ENCODE peak calls at places on chromosomes 1 and 21, in ten cellular contexts. B is hepatocyte, Q is fibroblast of lung, T is keratinocyte, F is DND-41, C is GM12878, I is neural progenitor cell, W is endothelial cell of umbilical vein, M is K562, G is astrocyte. K is an unnamed sample.

GRCh38 chr1:154906621-154907081 is 29.9 kb downstream of the PMVK start:
- DNase-seq in B (no peak), Q (peak; percentile 4), T (no peak), F (no peak), C (no peak), I (no peak), W (no peak), M (no peak), G (no peak), K (peak; percentile 58)

GRCh38 chr1:172322219-172323061 is 98.0 kb upstream of the C1orf105 start:
- DNase-seq in B (peak; percentile 56), Q (peak; percentile 88), T (no peak), F (no peak), C (no peak), I (no peak), W (peak; percentile 96), M (no peak), G (peak; percentile 96), K (peak; percentile 97)

GRCh38 chr1:160309183-160309535 is 24.2 kb upstream of the PEX19 start:
- DNase-seq in B (no peak), Q (peak; percentile 63), T (no peak), F (no peak), C (no peak), I (no peak), W (no peak), M (no peak), G (no peak), K (peak; percentile 43)

GRCh38 chr1:204971700-204972336 is 71.2 kb upstream of the CNTN2 start:
- DNase-seq in B (peak; percentile 44), Q (peak; percentile 2), T (peak; percentile 11), F (no peak), C (no peak), I (no peak), W (peak; percentile 73), M (peak; percentile 52), G (peak; percentile 77), K (peak; percentile 81)

GRCh38 chr21:46160563-46161179 is 5.3 kb upstream of the FTCD start:
- DNase-seq in B (peak; percentile 4), Q (no peak), T (no peak), F (no peak), C (no peak), I (peak; percentile 10), W (no peak), M (no peak), G (no peak), K (no peak)

GRCh38 chr1:100361249-100362089 is 9.2 kb downstream of the CDC14A start:
- DNase-seq in B (no peak), Q (no peak), T (no peak), F (no peak), C (no peak), I (peak; percentile 45), W (no peak), M (no peak), G (no peak), K (no peak)

GRCh38 chr1:101025283-101025679 is 303 bp downstream of the DPH5 start:
- DNase-seq in B (peak; percentile 32), Q (no peak), T (no peak), F (peak; percentile 36), C (peak; percentile 23), I (no peak), W (no peak), M (no peak), G (no peak), K (no peak)

GRCh38 chr1:53617382-53618217 is 121.4 kb downstream of the GLIS1 start:
- DNase-seq in B (no peak), Q (peak; percentile 60), T (no peak), F (no peak), C (no peak), I (no peak), W (no peak), M (no peak), G (peak; percentile 65), K (no peak)

DNA sequence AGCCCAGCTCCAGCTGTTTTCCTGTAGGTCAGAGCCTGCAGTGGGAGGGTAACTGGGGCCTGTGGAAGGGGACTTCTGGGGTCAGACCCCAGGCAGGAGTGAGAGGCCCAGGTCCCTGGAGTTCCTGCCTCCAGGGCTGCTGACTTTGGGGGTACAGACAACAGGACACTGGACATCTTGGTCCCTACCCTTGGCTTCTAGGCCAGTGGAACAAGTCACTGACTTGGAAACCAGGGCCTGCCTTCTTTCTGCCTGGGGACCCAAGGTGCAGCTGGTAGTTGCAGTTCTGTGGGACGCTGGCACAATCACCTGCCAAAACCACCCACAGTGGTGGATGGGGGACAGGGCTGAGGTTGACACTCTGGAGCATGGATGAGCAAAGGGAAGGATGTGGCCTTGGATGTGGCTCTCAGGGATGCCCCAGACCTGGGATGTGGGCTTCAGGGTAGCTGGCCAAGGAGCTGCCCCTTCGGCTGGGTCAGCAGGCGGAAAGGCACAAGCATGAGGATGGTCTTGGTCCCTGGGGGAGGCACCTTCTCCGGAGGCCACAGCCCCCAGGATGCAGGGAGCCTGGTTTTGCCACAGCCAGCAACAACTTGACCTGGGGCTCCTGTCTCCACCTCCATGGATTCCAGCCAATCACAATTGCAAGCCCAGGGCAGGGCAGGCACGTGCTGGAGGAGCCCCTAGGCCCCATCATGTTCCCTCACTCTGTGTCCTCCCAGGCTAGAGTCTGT is 5.8 kb downstream of the JMJD4 start:
- DNase-seq in B (no peak), Q (no peak), T (no peak), F (peak; percentile 25), C (no peak), I (no peak), W (no peak), M (peak; percentile 54), G (no peak), K (peak; percentile 25)
- TF ChIP-seq EZH2 in B (no peak), Q (no peak), T (no peak), F (no peak), C (no peak), I (no peak), W (no peak), M (no peak), G (no peak), K (no peak)

GRCh38 chr1:233256191-233256590 is 39.3 kb downstream of the PCNX2 start:
- DNase-seq in B (no peak), Q (no peak), T (no peak), F (no peak), C (no peak), I (no peak), W (no peak), M (no peak), G (no peak), K (no peak)

GRCh38 chr1:233256789-233257188 is 38.7 kb downstream of the PCNX2 start:
- DNase-seq in B (no peak), Q (no peak), T (no peak), F (no peak), C (no peak), I (no peak), W (no peak), M (no peak), G (no peak), K (no peak)

GRCh38 chr1:233261206-233261605 is 34.3 kb downstream of the PCNX2 start:
- DNase-seq in B (peak; percentile 28), Q (no peak), T (no peak), F (no peak), C (peak; percentile 11), I (no peak), W (no peak), M (no peak), G (no peak), K (peak; percentile 76)

GRCh38 chr1:233257786-233258185 is 37.7 kb downstream of the PCNX2 start:
- DNase-seq in B (no peak), Q (no peak), T (no peak), F (no peak), C (no peak), I (no peak), W (no peak), M (no peak), G (no peak), K (no peak)

DNA sequence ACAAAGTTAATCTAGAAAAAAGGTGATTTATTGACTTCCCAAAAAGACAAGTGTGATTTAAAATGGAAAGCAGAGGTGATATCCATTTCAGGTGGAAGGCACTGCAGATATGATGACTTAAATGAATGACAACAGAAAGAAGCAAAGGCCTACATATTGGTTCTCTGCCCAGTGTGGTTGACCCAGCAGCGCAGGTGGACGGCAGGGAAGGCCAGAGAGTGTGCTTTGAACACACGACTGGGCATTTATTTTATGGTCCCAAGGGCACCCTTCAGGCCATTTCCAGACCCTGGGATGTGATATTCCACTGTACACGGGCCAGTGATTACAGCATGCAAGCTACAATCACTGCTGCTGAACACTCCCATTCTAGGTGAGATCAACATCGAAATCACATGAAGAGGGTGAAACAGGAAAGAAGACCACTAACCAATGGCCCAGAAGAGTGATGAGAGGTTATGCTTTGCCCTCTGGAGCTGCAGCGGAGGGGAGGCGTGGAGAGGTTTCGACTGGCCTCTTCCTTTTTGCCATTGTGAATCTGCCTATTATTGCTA is 33.8 kb downstream of the PCNX2 start:
- DNase-seq in B (no peak), Q (no peak), T (no peak), F (no peak), C (no peak), I (no peak), W (no peak), M (no peak), G (no peak), K (no peak)
- H3K79me2 ChIP-seq in B (no peaks in the 10 kb centered on the region), Q (no peaks in the 10 kb centered on the region), T (peaks cover 3% of the 10 kb centered on the region), F (no peaks in the 10 kb centered on the region), C (no peaks in the 10 kb centered on the region), I (peaks cover 9% of the 10 kb centered on the region), W (no peaks in the 10 kb centered on the region), M (no peaks in the 10 kb centered on the region), G (peaks cover 5% of the 10 kb centered on the region), K (no peaks in the 10 kb centered on the region)

DNA sequence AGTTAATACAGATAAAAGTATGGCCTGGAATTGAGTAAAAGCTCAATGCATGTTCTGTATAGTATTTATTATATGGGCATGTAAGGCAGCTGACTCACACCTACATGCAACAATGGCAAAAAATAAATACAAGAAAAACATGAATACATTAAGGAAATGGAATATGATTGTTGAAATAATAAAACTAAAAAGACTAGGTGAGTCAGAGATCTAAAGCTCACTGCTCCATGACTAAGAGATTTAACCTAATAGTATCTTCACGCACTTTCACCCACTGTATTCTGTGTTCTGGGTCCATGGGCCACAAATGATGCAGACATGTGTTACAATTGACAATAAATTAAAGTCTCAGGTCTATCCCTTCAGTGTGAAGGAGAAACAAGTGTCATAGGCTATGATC is 607.0 kb downstream of the AGBL4 start:
- DNase-seq in B (no peak), Q (no peak), T (no peak), F (no peak), C (no peak), I (no peak), W (no peak), M (no peak), G (no peak), K (peak; percentile 73)
- H3K9me3 ChIP-seq in B (peaks cover 3% of the 10 kb centered on the region), Q (no peaks in the 10 kb centered on the region), T (no peaks in the 10 kb centered on the region), F (no peaks in the 10 kb centered on the region), C (no peaks in the 10 kb centered on the region), I (peaks cover 39% of the 10 kb centered on the region), W (no peaks in the 10 kb centered on the region), M (no peaks in the 10 kb centered on the region), G (no peaks in the 10 kb centered on the region), K (no peaks in the 10 kb centered on the region)

GRCh38 chr1:18641005-18641941 is 10.6 kb downstream of the PAX7 start:
- DNase-seq in B (no peak), Q (no peak), T (no peak), F (no peak), C (no peak), I (peak; percentile 62), W (no peak), M (peak; percentile 38), G (no peak), K (no peak)
- TF ChIP-seq EZH2 in B (peak; percentile 97), Q (no peak), T (peak; percentile 99), F (no peak), C (no peak), I (peak; percentile 78), W (peak; percentile 77), M (no peak), G (peak; percentile 75), K (peak; percentile 90)